ENCODE peak calls at places on chromosome 17, in ten cellular contexts. C is mesothelial cell of epicardium; G is progenitor cell of endocrine pancreas; N is breast epithelium; W is cardiac muscle cell; R is activated CD8-positive, alpha-beta T cell treated with anti-CD3 and anti-CD28 coated beads for 36 hours; K is A673; H is glutamatergic neuron; T is GM20000; B is fibroblast of lung. L is an unnamed sample.

GRCh38 chr17:2901582-2901981 is 105.3 kb downstream of the RAP1GAP2 start:
- DNase-seq in C (no peak), G (no peak), N (no peak), W (no peak), R (no peak), K (no peak), H (no peak), T (no peak), B (no peak), L (no peak)

GRCh38 chr17:4583796-4584124 is 569 bp upstream of the SMTNL2 start:
- DNase-seq in C (no peak), G (no peak), N (no peak), W (peak), R (peak), K (peak), H (peak), T (no peak), B (no peak), L (peak)

GRCh38 chr17:79045830-79046500 is 22.0 kb downstream of the C1QTNF1 start:
- DNase-seq in C (no peak), G (peak), N (no peak), W (peak), R (peak), K (peak), H (peak), T (peak), B (peak), L (peak)

GRCh38 chr17:10513284-10514067 is 4.9 kb downstream of the MYH1 start:
- DNase-seq in C (no peak), G (no peak), N (no peak), W (no peak), R (no peak), K (no peak), H (no peak), T (no peak), B (no peak), L (no peak)

GRCh38 chr17:61427567-61427966 is 24.7 kb upstream of the TBX4 start:
- DNase-seq in C (no peak), G (no peak), N (no peak), W (no peak), R (no peak), K (no peak), H (no peak), T (no peak), B (no peak), L (peak)

GRCh38 chr17:20267459-20267842 is 199.9 kb downstream of the LGALS9B start:
- DNase-seq in C (no peak), G (no peak), N (no peak), W (no peak), R (peak), K (peak), H (no peak), T (no peak), B (peak), L (peak)

GRCh38 chr17:80979547-80980378 is 11.9 kb upstream of the CHMP6 start:
- DNase-seq in C (no peak), G (no peak), N (no peak), W (no peak), R (no peak), K (no peak), H (no peak), T (no peak), B (no peak), L (no peak)

GRCh38 chr17:68054296-68054900 is 18.9 kb downstream of the KPNA2 start:
- DNase-seq in C (no peak), G (no peak), N (peak), W (no peak), R (no peak), K (peak), H (no peak), T (no peak), B (peak), L (peak)

GRCh38 chr17:37388266-37388665 is 12.5 kb downstream of the C17orf78 start:
- DNase-seq in C (no peak), G (no peak), N (no peak), W (no peak), R (no peak), K (no peak), H (no peak), T (no peak), B (peak), L (no peak)

GRCh38 chr17:77307479-77308198 is 166.9 kb downstream of the SEC14L1 start:
- DNase-seq in C (no peak), G (no peak), N (no peak), W (no peak), R (no peak), K (no peak), H (no peak), T (no peak), B (no peak), L (no peak)

GRCh38 chr17:7557825-7558543 is 566 bp upstream of the TNFSF13 start:
- DNase-seq in C (no peak), G (no peak), N (peak), W (peak), R (peak), K (peak), H (no peak), T (peak), B (peak), L (no peak)

GRCh38 chr17:7557147-7557764 is 1.3 kb upstream of the TNFSF13 start:
- DNase-seq in C (no peak), G (no peak), N (peak), W (no peak), R (peak), K (no peak), H (no peak), T (no peak), B (no peak), L (no peak)

GRCh38 chr17:7553356-7553755 is 4.5 kb downstream of the TNFSF12 start:
- DNase-seq in C (no peak), G (no peak), N (no peak), W (no peak), R (no peak), K (no peak), H (no peak), T (no peak), B (no peak), L (no peak)

GRCh38 chr17:7556627-7557026 is 1.9 kb upstream of the TNFSF13 start:
- DNase-seq in C (no peak), G (no peak), N (no peak), W (no peak), R (peak), K (no peak), H (no peak), T (no peak), B (no peak), L (no peak)

GRCh38 chr17:7555320-7555948 is 3.1 kb upstream of the TNFSF13 start:
- DNase-seq in C (no peak), G (no peak), N (no peak), W (no peak), R (no peak), K (no peak), H (no peak), T (no peak), B (no peak), L (no peak)
- TF ChIP-seq CTCF in C (no peak), G (peak), N (no peak), W (no peak), R (peak), K (no peak), H (no peak), T (no peak), B (peak), L (peak)

DNA sequence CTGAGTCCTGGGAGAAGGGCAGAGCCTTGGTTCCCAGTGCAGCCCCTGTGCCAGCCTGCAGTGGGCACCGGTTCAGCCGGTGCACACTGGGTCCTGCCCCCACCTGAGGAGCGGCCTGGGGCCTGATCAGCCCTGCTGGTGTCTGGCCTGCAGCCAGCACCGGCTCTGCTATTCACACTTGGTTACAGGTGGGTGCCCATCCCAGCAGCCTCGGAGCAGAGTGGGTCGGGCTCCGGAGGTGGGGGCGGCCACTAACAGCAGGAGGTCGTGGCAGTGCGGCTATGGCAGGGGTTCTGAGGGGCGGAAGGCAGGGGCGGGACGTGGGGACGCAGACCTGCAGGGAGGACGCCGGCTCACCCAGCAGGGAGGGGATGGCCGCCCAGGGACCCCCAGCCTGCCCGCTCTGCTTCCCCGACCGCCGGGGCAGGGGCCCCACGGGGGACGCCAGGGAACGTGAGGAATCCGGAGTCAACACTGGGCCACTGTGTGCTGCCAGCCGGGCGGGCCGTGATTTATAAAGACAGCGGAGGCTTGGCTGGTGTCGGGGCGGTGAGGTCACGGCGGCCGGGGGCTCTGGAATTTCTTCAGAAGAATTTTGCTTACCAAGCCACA is 20.3 kb downstream of the METRNL start:
- DNase-seq in C (no peak), G (no peak), N (no peak), W (no peak), R (no peak), K (no peak), H (no peak), T (no peak), B (peak), L (no peak)
- TF ChIP-seq CTCF in C (no peak), G (peak), N (no peak), W (no peak), R (no peak), K (no peak), H (no peak), T (no peak), B (no peak), L (peak)

GRCh38 chr17:82875418-82875856 is 35.6 kb upstream of the ZNF750 start:
- DNase-seq in C (no peak), G (peak), N (peak), W (no peak), R (no peak), K (no peak), H (no peak), T (no peak), B (no peak), L (no peak)

GRCh38 chr17:82876149-82876548 is 36.3 kb upstream of the ZNF750 start:
- DNase-seq in C (no peak), G (no peak), N (peak), W (no peak), R (no peak), K (no peak), H (no peak), T (no peak), B (peak), L (no peak)

GRCh38 chr17:82878545-82878944 is 38.7 kb upstream of the ZNF750 start:
- DNase-seq in C (no peak), G (no peak), N (no peak), W (no peak), R (no peak), K (no peak), H (no peak), T (no peak), B (no peak), L (no peak)

GRCh38 chr17:82879241-82879640 is 39.4 kb upstream of the ZNF750 start:
- DNase-seq in C (no peak), G (no peak), N (no peak), W (no peak), R (no peak), K (no peak), H (no peak), T (no peak), B (no peak), L (no peak)

GRCh38 chr17:82876602-82877391 is 37.0 kb upstream of the ZNF750 start:
- DNase-seq in C (no peak), G (peak), N (peak), W (peak), R (no peak), K (peak), H (peak), T (no peak), B (peak), L (no peak)
- TF ChIP-seq CTCF in C (peak), G (peak), N (peak), W (peak), R (no peak), K (peak), H (peak), T (no peak), B (peak), L (peak)

GRCh38 chr17:55513885-55514590 is 2.8 kb upstream of the SMIM36 start:
- DNase-seq in C (peak), G (peak), N (peak), W (peak), R (peak), K (peak), H (peak), T (peak), B (peak), L (peak)
- TF ChIP-seq CTCF in C (peak), G (peak), N (peak), W (peak), R (peak), K (peak), H (peak), T (peak), B (peak), L (peak)

DNA sequence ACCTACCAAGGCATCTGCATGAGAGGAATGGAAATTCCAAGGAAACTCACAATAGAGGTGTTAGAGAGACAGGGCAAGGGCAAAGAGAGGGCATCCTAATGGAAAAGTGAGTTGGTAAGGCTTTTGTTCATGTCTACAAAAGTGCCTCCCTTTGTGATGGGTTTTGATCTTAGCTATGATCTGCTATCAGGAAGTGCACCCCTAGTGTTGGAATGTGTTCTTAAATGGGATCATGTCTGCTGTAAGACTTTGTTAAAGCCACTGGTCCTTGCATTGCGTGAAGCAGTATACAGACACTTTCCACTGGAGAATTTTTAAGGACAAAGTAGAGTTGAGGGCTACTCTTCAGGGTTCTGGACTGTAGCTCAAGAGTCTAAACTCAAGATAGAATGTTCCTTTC is 92.0 kb downstream of the MAP2K6 start:
- DNase-seq in C (no peak), G (no peak), N (no peak), W (no peak), R (no peak), K (peak), H (no peak), T (no peak), B (no peak), L (no peak)
- TF ChIP-seq CTCF in C (no peak), G (peak), N (peak), W (peak), R (no peak), K (peak), H (no peak), T (no peak), B (peak), L (peak)

DNA sequence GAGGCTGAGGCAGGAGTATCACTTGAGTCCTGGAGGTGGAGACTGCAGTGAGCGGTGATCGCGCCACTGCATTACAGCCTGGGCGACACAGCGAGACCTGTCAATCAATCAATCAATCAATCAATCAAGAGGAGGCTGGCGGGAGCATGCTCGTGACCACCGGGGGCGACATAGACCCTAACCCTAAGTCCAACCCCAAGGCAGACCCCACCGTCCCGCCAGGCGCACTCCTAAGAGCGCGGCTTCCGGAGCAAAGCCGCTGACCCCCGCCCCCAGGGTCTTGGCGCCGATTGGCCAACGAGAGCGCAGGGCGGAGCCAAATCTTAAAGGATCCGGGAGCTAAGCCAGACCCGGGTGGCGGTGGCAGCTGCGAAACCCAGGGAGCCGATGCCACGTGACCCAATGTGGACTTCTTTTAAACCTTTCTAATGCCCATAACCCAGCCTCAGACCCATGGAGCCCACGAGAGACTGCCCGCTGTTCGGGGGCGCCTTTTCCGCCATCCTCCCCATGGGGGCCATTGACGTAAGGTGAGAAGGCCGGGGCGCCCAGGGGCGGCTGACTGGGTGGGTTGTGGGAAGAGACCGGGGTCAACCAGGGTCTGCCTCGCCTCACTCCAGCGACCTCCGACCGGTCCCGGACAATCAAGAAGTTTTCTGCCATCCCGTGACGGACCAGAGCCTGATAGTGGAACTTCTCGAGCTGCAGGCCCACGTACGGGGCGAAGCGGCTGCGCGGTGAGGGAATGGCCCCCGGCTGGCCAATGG is at the start of gene RANGRF:
- DNase-seq in C (peak), G (peak), N (peak), W (peak), R (peak), K (peak), H (peak), T (peak), B (peak), L (peak)
- TF ChIP-seq CTCF in C (no peak), G (no peak), N (no peak), W (no peak), R (no peak), K (no peak), H (no peak), T (no peak), B (no peak), L (no peak)

DNA sequence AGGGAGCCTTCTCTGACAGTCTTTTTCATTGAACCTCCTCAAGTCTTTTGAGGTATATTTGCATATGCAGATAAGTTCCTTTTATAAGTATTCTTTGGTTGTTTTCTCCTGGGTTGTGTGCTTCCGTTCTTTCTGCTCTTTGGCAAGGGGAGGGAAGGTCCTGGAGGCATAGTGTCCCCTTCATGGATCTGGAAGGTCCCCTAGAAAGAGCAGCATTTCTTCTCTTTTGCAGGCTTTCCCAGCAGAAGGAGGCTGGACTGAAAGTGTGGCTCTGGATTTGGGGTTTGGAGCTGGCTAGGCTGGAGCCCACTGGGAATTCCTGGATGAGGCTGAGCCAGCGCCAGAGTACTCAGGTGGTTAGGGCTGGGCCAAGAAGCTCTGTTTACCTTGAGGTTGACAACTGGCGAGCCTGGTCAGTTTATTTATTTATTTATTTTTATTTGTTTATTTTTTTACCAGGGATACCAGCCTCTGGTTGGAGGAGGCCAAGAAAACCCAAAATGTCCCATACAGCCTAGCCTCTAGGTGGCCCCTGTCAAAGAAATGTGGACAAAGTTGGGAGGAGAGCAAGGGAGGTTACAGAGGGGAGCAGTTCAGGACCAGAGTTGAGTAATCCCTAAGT is 5.4 kb upstream of the TOP2A start:
- DNase-seq in C (no peak), G (no peak), N (no peak), W (no peak), R (no peak), K (no peak), H (no peak), T (no peak), B (no peak), L (peak)
- TF ChIP-seq CTCF in C (no peak), G (peak), N (no peak), W (no peak), R (no peak), K (no peak), H (no peak), T (no peak), B (no peak), L (no peak)

GRCh38 chr17:48526986-48527741 is 3.6 kb downstream of the HOXB1 start:
- DNase-seq in C (no peak), G (no peak), N (no peak), W (peak), R (peak), K (no peak), H (peak), T (no peak), B (no peak), L (no peak)

GRCh38 chr17:48519427-48519826 is 11.4 kb downstream of the HOXB1 start:
- DNase-seq in C (no peak), G (no peak), N (no peak), W (no peak), R (no peak), K (no peak), H (no peak), T (no peak), B (no peak), L (no peak)

GRCh38 chr17:48522031-48522593 is 8.7 kb downstream of the HOXB1 start:
- DNase-seq in C (no peak), G (no peak), N (peak), W (peak), R (no peak), K (no peak), H (no peak), T (no peak), B (peak), L (no peak)

GRCh38 chr17:48520631-48521045 is 10.2 kb downstream of the HOXB1 start:
- DNase-seq in C (no peak), G (no peak), N (no peak), W (no peak), R (no peak), K (no peak), H (no peak), T (no peak), B (no peak), L (no peak)

GRCh38 chr17:48522990-48523389 is 7.8 kb downstream of the HOXB1 start:
- DNase-seq in C (no peak), G (no peak), N (no peak), W (no peak), R (no peak), K (no peak), H (no peak), T (no peak), B (no peak), L (no peak)
- TF ChIP-seq CTCF in C (no peak), G (peak), N (no peak), W (peak), R (no peak), K (peak), H (no peak), T (no peak), B (peak), L (no peak)

DNA sequence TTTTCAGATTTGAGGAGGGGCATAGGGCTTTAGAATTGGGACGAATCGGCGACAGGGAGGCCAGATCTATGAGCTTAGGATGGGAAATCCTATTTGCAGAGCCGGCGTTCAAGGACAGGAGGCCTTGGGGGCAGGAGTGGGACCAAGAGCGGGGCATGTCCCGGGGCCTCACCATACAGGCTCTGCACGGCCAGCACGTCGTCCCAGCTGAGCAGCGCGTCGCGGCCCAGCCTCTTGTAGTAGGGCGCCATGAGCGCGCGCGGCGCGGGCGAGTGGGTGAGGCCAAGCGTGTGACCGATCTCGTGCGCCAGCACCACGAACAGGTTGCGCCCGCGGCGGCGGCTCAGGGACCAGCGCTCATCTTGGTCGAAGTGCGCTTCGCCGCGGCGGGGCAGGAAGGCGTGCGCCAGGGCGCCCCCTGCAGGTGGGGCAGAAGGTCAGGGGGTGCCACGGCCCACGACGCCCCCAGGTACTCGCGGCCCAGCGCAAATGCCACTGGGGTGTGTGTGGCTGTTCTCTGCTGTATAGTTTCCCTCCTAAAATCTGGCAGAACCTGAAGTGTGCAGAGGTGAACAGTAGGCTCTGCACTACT is 9.3 kb downstream of the C17orf50 start:
- DNase-seq in C (no peak), G (no peak), N (no peak), W (no peak), R (no peak), K (no peak), H (no peak), T (no peak), B (no peak), L (no peak)
- TF ChIP-seq CTCF in C (peak), G (no peak), N (no peak), W (peak), R (peak), K (no peak), H (peak), T (peak), B (no peak), L (peak)